ENCODE peak calls at places on chromosomes 16 and 17, in six cellular contexts. W is AG10803, T is cardiac muscle cell, L is fibroblast of pulmonary artery, Q is GM12878, S is ascending aorta. C is an unnamed sample.

GRCh38 chr17:37406635-37407455 is at the start of the genes ACACA and TADA2A:
- DNase-seq in T (peak; percentile 85), Q (no peak), L (peak; percentile 80), S (peak; percentile 88), W (peak; percentile 73), C (peak; percentile 68)

GRCh38 chr16:585351-585750 is 4.5 kb upstream of the RAB40C start:
- DNase-seq in W (no peak), T (no peak), Q (no peak), L (no peak), S (no peak), C (no peak)

GRCh38 chr17:5425826-5426225 is 5.8 kb downstream of the RPAIN start:
- DNase-seq in T (no peak), W (no peak), Q (no peak), S (no peak), L (no peak), C (no peak)

GRCh38 chr16:66091462-66091861 is 275.0 kb upstream of the CDH5 start:
- DNase-seq in W (peak; percentile 90), Q (no peak), S (no peak), L (peak; percentile 20), T (no peak), C (no peak)

GRCh38 chr17:17964710-17965109 is 7.5 kb downstream of the TOM1L2 start:
- DNase-seq in Q (no peak), W (no peak), T (no peak), L (no peak), S (no peak), C (no peak)

GRCh38 chr17:38476549-38476948 is 48.3 kb downstream of the ARHGAP23 start:
- DNase-seq in S (no peak), L (peak; percentile 42), W (peak; percentile 51), T (no peak), Q (no peak), C (no peak)

GRCh38 chr16:68396481-68396880 is 51.8 kb downstream of the SMPD3 start:
- DNase-seq in L (peak; percentile 57), W (peak; percentile 58), S (no peak), Q (no peak), T (peak; percentile 34), C (peak; percentile 33)

GRCh38 chr17:51275381-51275780 is 15.0 kb downstream of the UTP18 start:
- DNase-seq in S (no peak), L (peak; percentile 62), W (peak; percentile 89), Q (no peak), T (no peak), C (no peak)

GRCh38 chr17:43556292-43556691 is 10.2 kb upstream of the ETV4 start:
- DNase-seq in S (no peak), W (peak; percentile 93), Q (no peak), L (no peak), T (no peak), C (no peak)

GRCh38 chr16:2769675-2770056 is 7.4 kb downstream of the ELOB start:
- DNase-seq in W (peak; percentile 29), S (no peak), T (no peak), Q (no peak), L (no peak), C (no peak)

GRCh38 chr16:79751785-79752184 is 151.2 kb upstream of the MAF start:
- DNase-seq in Q (no peak), S (peak; percentile 82), T (no peak), L (peak; percentile 13), W (no peak), C (no peak)

GRCh38 chr17:6856054-6856453 is 24.5 kb upstream of the TEKT1 start:
- DNase-seq in L (no peak), Q (no peak), W (no peak), S (no peak), T (no peak), C (no peak)

GRCh38 chr16:69318177-69318910 is 7.2 kb downstream of the VPS4A start:
- DNase-seq in W (no peak), T (no peak), Q (no peak), L (no peak), S (peak; percentile 52), C (no peak)

GRCh38 chr17:77127735-77128361 is 12.9 kb upstream of the SEC14L1 start:
- DNase-seq in T (no peak), W (no peak), Q (no peak), L (no peak), S (peak; percentile 85), C (no peak)

GRCh38 chr17:62626719-62627218 is 701 bp upstream of the MRC2 start:
- DNase-seq in Q (no peak), L (peak; percentile 94), W (peak; percentile 87), S (peak; percentile 84), T (peak; percentile 63), C (peak; percentile 63)

GRCh38 chr16:86457621-86458456 is 52.5 kb upstream of the FOXF1 start:
- DNase-seq in Q (no peak), S (no peak), T (no peak), L (peak; percentile 46), W (peak; percentile 85), C (no peak)

GRCh38 chr17:59357929-59358328 is 26.5 kb downstream of the YPEL2 start:
- DNase-seq in Q (no peak), W (peak; percentile 64), T (no peak), S (no peak), L (peak; percentile 60), C (no peak)

GRCh38 chr16:89033796-89034572 is 57.0 kb upstream of the CBFA2T3 start:
- DNase-seq in S (no peak), T (no peak), Q (no peak), W (no peak), L (no peak), C (no peak)

GRCh38 chr17:50207318-50207717 is 5.9 kb upstream of the COL1A1 start:
- DNase-seq in Q (no peak), L (no peak), W (no peak), T (no peak), S (peak; percentile 59), C (no peak)

DNA sequence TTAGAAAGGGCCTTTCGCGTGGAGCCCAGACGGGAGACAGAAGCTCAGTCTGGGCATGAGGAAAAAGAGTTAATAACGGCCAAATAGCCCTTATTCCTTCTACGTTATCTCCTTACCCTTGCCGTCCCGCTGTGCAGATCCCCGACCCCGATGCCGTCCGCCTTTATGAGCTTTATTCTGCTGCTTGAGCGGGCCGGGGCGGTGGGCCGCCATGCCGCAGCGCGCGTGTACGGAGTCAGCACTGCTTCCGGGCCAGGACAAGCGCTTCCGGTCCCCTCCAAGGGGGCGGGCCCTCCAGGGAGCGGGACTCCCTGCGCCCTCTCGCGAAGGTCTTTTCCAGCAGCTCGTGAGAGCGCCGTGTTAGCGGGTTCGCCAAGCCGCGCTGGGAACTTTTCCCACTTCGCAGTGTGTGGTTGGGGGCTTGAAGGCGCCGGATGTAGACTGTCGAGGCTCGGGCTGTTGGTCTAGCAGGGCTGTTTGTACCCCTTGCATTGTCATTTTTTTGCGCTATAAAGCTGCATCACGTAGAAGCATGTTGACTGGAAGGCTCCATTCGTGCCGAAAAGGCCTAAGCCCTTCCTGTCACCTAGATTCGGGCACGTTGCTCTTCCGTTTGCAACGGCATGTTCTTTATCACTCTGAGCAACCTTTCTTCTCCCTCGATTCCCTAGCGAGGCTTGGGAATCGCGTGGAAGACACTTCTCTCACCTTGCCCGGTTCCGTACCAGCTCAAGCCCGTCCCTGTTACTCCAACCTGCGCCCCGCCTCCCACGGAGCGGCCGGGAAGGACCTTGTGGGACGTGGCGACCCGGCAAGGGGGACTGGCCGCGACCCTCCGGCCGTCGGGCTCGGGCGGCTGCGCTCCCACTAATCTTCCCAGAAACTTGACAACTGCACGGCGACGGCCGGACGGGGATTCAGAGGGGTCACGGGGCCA is at the start of gene TSR1:
- DNase-seq in W (peak; percentile 87), T (peak; percentile 95), Q (peak; percentile 55), S (peak; percentile 92), L (peak; percentile 90), C (peak; percentile 97)
- TF ChIP-seq CTCF in W (peak; percentile 35), T (peak; percentile 25), Q (no peak), S (peak; percentile 33), L (peak; percentile 22), C (peak; percentile 36)

DNA sequence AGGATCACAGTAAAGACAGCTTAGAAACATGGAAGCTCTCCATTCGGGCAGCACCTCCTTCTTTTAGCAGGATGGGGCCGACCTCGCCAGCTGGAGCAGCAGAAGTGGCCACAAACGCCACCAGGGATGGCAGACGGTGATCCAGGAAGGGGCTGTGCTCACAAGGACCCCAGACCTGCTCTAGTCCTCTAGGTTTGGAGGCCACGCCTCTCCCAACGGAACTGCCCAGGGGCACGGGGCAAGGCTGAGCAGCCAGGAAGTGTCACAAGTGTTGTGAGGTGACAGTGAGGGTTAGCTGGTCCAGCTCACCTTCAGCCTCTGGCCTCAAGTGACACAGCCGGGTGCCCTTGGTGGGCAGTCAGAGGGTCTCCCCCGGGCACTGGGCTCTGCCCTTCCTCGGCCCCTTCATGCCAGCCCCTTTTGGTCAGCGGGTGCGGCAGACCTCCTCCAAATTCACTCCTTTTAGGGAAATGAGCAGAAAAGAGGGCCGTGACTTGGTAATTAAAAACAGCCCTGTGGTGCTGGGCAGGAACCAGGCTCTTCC is 20.4 kb downstream of the CEP295NL start:
- DNase-seq in W (no peak), L (no peak), T (no peak), Q (no peak), S (no peak), C (no peak)
- H3K4me3 ChIP-seq in W (peak overlapping the region; percentile 31), L (no peak overlapping the region), T (no peak overlapping the region), Q (no peak overlapping the region), S (peak overlapping the region; percentile 20), C (no peak overlapping the region)

GRCh38 chr16:9012848-9013507 is 49.3 kb upstream of the USP7 start:
- DNase-seq in W (no peak), S (no peak), T (peak; percentile 45), L (peak; percentile 11), Q (no peak), C (peak; percentile 70)
- TF ChIP-seq CTCF in W (no peak), S (peak; percentile 15), T (no peak), L (no peak), Q (no peak), C (peak; percentile 58)

GRCh38 chr17:82314721-82315605 is 2.4 kb downstream of the CD7 start:
- DNase-seq in S (no peak), W (no peak), L (no peak), Q (no peak), T (no peak), C (no peak)
- H3K4me3 ChIP-seq in S (no peak overlapping the region), W (no peak overlapping the region), L (no peak overlapping the region), Q (no peak overlapping the region), T (no peak overlapping the region), C (no peak overlapping the region)

GRCh38 chr16:84504420-84505248 is at the start of gene MEAK7:
- DNase-seq in T (peak; percentile 99), W (peak; percentile 98), S (peak; percentile 99), L (peak; percentile 98), Q (peak; percentile 86), C (peak; percentile 99)
- TF ChIP-seq CTCF in T (peak; percentile 13), W (no peak), S (no peak), L (no peak), Q (no peak), C (no peak)

C was measured in A673.